ENCODE peak calls at places on chromosome 18, in six cellular contexts. A, T, V, Z, J and I are unnamed samples. For H3K4me1, the result is how much of the 10 kb centered on the place peaks cover.

GRCh38 chr18:12630136-12630535 is 27.8 kb downstream of the SPIRE1 start:
- DNase-seq in A (no peak), T (no peak), V (no peak), Z (no peak), J (no peak), I (no peak)

GRCh38 chr18:70442933-70443332 is 154.1 kb downstream of the SOCS6 start:
- DNase-seq in A (no peak), T (peak), V (no peak), Z (no peak), J (no peak), I (no peak)

GRCh38 chr18:70781860-70782453 is 493.1 kb downstream of the SOCS6 start:
- DNase-seq in A (peak), T (peak), V (no peak), Z (peak), J (peak), I (no peak)

GRCh38 chr18:22935431-22935830 is 2.3 kb downstream of the RBBP8 start:
- DNase-seq in A (no peak), T (no peak), V (no peak), Z (no peak), J (peak), I (no peak)

GRCh38 chr18:56517181-56517580 is 121.2 kb downstream of the TXNL1 start:
- DNase-seq in A (no peak), T (no peak), V (no peak), Z (no peak), J (no peak), I (no peak)

GRCh38 chr18:58097127-58097906 is 53.3 kb downstream of the NEDD4L start:
- DNase-seq in A (peak), T (no peak), V (no peak), Z (no peak), J (peak), I (no peak)

GRCh38 chr18:79796531-79797390 is 977 bp upstream of the KCNG2 start:
- DNase-seq in A (no peak), T (no peak), V (peak), Z (no peak), J (no peak), I (no peak)

GRCh38 chr18:8948471-8949149 is 153.9 kb upstream of the NDUFV2 start:
- DNase-seq in A (no peak), T (peak), V (no peak), Z (no peak), J (no peak), I (no peak)

GRCh38 chr18:46831434-46831833 is 74.6 kb upstream of the ST8SIA5 start:
- DNase-seq in A (no peak), T (no peak), V (no peak), Z (no peak), J (no peak), I (no peak)

GRCh38 chr18:5057348-5058012 is 139.6 kb downstream of the AKAIN1 start:
- DNase-seq in A (peak), T (peak), V (no peak), Z (peak), J (peak), I (no peak)

GRCh38 chr18:79368681-79369080 is 27.0 kb upstream of the NFATC1 start:
- DNase-seq in A (no peak), T (no peak), V (no peak), Z (no peak), J (peak), I (peak)

GRCh38 chr18:66749030-66749429 is 145.1 kb upstream of the CDH19 start:
- DNase-seq in A (no peak), T (peak), V (no peak), Z (no peak), J (peak), I (no peak)

GRCh38 chr18:47928466-47928865 is 2.0 kb downstream of the SMAD2 start:
- DNase-seq in A (no peak), T (no peak), V (no peak), Z (no peak), J (peak), I (no peak)
- H3K4me1 ChIP-seq in A (half or more), T (half or more), V (under half), Z (under half), J (under half), I (under half)

GRCh38 chr18:68439672-68440071 is 275.2 kb downstream of the TMX3 start:
- DNase-seq in A (no peak), T (no peak), V (no peak), Z (no peak), J (no peak), I (no peak)
- H3K4me3 ChIP-seq in A (no peak), T (no peak), V (no peak), Z (no peak), J (no peak), I (no peak)

GRCh38 chr18:657998-658946 is 819 bp downstream of the TYMS start:
- DNase-seq in A (peak), T (peak), V (peak), Z (peak), J (peak), I (peak)
- TF ChIP-seq POLR2A in A (no peak), T (peak), V (no peak), Z (peak), J (peak), I (no peak)

DNA sequence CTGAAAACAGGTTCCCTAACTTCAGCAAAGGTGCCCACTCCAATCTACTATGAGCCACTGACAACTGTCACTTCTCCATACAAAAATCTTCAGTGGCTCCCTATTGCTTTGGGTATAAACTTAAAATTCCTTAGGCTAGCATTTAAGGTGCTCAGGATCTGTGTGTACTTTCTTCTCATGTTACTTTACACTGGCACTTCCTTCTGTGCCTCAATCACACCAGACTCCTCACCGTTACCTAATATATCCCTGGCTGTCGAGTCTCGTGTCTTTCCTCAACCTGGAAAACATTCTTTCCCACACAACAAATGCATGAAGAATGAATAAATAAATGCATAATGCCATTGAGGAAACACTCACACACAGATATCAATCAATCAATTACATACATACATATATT is 101.1 kb downstream of the TCF4 start:
- DNase-seq in A (no peak), T (no peak), V (no peak), Z (no peak), J (no peak), I (no peak)
- H3K4me1 ChIP-seq in A (under half), T (under half), V (under half), Z (under half), J (under half), I (under half)

DNA sequence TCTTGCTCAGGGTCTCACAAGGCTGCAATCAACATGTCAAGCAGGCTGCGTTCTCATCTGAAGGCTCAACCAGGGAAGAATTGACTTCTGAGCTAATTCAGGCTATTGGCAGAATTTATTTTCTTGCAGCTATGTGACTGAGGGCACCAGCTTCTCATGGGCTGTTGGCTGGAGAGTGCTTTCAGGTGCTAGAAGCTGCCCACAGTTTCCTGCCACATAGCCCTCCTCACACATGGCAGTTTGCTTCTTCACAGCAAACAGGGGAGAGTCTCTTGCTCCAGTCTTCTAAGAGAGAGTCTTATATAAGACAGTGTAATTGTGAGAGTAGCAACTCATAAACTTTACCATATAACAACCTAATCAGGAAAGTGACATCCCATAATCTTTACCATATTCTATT is 37.5 kb upstream of the INO80C start:
- DNase-seq in A (no peak), T (no peak), V (no peak), Z (no peak), J (no peak), I (no peak)
- H3K4me3 ChIP-seq in A (no peak), T (no peak), V (no peak), Z (no peak), J (no peak), I (no peak)

GRCh38 chr18:63286926-63287325 is 32.6 kb downstream of the BCL2 start:
- DNase-seq in A (no peak), T (no peak), V (no peak), Z (no peak), J (no peak), I (no peak)

GRCh38 chr18:63284173-63284765 is 35.3 kb downstream of the BCL2 start:
- DNase-seq in A (no peak), T (no peak), V (no peak), Z (no peak), J (no peak), I (no peak)

GRCh38 chr18:63283305-63283704 is 36.3 kb downstream of the BCL2 start:
- DNase-seq in A (no peak), T (no peak), V (no peak), Z (no peak), J (no peak), I (no peak)

GRCh38 chr18:63284861-63285260 is 34.7 kb downstream of the BCL2 start:
- DNase-seq in A (no peak), T (no peak), V (no peak), Z (peak), J (no peak), I (no peak)

DNA sequence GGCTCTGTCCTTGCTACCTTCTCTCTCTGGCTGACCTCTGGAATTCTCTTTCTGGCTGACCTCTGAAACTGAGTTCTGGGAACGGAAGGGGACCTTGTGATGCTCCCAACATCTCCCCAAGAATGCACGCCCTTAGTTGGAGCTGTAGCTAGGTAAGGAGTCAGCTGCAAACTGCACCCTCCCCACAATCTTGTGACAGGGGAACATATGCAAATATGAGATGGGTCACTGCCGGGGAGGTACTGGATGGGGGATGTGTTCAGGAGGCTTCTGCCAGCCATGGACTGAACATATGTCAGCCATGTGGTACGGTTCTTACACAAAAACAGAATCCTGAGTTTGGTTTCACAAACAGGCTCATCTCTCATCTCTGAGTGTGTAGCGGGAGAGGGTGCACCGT is 34.2 kb downstream of the BCL2 start:
- DNase-seq in A (no peak), T (no peak), V (no peak), Z (peak), J (no peak), I (no peak)
- TF ChIP-seq POLR2A in A (no peak), T (no peak), V (no peak), Z (no peak), J (no peak), I (no peak)

GRCh38 chr18:32025744-32026143 is 7.1 kb downstream of the RNF125 start:
- DNase-seq in A (no peak), T (no peak), V (no peak), Z (no peak), J (no peak), I (no peak)
- H3K4me1 ChIP-seq in A (under half), T (under half), V (under half), Z (under half), J (under half), I (under half)

GRCh38 chr18:50297621-50298442 is 10.3 kb upstream of the CXXC1 start:
- DNase-seq in A (peak), T (peak), V (peak), Z (peak), J (peak), I (peak)

GRCh38 chr18:50301074-50301473 is 13.6 kb upstream of the CXXC1 start:
- DNase-seq in A (no peak), T (no peak), V (no peak), Z (no peak), J (no peak), I (no peak)

GRCh38 chr18:50299626-50300388 is 12.3 kb upstream of the CXXC1 start:
- DNase-seq in A (no peak), T (no peak), V (no peak), Z (no peak), J (no peak), I (no peak)

GRCh38 chr18:50293039-50293438 is 5.5 kb upstream of the CXXC1 start:
- DNase-seq in A (no peak), T (no peak), V (no peak), Z (no peak), J (no peak), I (no peak)

DNA sequence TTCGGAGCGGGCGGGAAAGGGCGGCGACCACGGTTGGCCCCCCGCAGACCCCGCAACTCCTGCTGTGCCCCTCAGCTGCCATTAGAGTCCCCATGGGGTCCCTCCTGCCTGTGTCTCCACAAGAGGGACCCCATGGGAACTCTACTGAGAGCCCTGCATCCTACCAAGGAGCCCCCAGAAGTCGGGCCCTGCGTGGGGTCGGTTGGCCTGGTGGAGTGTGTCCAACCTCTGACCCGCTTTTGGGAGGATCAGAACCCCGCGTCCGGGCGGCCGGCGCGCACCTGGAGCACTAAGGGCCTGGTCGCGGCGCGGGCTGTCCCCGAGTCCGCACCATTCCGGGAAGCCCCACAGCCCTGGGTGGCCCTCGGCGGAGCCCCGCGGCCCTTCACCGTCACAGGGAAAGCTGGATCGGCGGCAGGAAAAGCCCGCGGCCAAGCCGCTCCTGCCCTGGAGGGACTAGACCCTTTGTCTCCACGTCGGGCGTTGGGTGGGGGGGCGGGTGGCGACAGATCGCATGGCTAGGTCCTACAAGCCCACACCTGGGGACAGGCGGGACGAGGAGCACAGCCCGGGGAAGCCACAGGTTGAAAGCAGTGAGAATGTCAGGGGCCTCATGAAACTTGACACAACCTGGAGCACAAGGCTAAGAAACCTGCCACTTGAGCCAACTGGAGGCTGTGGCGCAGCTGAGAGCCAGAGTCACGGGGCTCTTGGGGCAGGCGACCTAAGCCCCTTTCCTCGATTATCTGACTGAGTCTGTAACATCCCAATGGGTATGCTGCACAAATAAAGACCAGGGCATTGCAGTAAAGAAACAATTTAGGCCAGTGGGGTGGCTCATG is 11.2 kb upstream of the CXXC1 start:
- DNase-seq in A (no peak), T (no peak), V (no peak), Z (no peak), J (no peak), I (no peak)
- H3K4me3 ChIP-seq in A (peak), T (no peak), V (peak), Z (peak), J (no peak), I (peak)

DNA sequence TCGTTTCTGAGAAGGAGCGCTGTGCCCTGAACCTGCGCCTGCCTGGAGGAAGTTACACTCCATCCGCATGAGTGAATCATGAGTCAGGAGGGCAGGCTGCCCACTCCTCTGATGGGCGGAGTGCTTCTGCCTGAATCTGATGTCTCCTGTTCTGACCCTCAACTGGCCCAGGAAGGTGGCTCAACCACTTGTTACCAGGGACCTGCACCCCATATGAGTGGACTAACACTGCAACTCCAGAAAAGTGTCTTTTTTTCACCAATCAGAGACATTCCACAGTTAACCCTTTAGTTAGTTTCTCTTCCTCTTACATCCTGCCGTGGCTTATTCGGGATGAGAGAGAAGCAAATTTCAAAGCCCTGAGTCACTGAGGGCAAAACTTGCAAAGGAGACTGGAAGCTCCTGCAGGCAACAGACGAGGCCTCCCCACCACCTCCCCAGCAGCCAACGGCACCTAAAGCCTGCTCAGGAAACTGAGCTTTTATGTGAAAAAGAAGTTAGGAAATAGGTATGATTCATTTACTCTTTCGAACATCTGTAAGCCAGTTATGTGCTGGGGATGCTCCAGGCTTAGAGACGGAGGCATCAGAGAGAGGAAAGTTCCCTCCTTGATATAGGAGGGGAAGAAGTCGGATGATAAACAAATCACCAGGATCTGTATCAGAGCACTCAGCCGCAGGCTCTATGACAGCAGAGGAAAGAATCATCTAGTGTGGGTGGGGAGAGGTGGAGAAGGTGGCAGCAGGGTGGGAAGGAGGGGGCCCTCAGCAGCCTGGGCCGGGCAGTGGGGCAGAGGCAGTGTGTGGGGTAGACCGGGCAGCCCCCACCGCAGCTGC is 31.0 kb downstream of the MBP start:
- DNase-seq in A (peak), T (peak), V (no peak), Z (peak), J (peak), I (peak)
- TF ChIP-seq POLR2A in A (no peak), T (no peak), V (no peak), Z (peak), J (peak), I (no peak)

DNA sequence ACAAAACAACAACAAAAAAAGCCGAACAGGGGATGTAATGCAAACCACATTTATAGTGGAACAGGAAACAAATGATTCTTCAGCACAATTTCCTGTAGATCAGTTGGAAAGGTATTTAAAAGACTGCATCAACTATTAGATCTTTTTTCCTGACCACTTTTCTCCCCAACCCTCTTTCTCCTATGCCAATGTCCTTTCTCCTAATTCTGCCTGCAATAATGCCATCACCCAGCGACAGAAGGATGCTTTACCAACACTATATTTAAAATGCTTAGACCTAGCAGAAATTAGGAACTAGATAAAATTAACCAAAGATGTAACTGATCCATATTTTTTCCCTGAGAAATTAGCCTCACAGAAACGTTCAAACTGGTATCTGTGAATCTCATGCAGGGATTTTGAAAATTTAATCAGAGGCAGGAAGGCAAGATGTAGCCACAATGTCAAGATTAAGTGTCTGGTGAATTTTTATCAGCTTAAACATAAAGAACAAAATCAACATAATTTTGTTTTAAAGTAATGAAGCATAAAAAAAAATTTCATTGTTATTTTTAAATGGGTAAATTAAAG is 271.3 kb downstream of the TCF4 start:
- DNase-seq in A (no peak), T (no peak), V (no peak), Z (no peak), J (no peak), I (no peak)
- H3K4me1 ChIP-seq in A (under half), T (under half), V (under half), Z (under half), J (under half), I (under half)